ENCODE peak calls at places on chromosomes 6 and 20, in nine cellular contexts. One of them, this sample, is unnamed.

GRCh38 chr6:20191951-20192350 is 20.3 kb downstream of the MBOAT1 start:
- DNase-seq in transverse colon: no peak
- DNase-seq in A549: no peak
- DNase-seq in heart left ventricle: no peak
- DNase-seq in GM12865: no peak
- DNase-seq in uterus: no peak
- DNase-seq in pancreas: no peak
- DNase-seq in progenitor cell of endocrine pancreas: no peak
- DNase-seq in ascending aorta: no peak
- DNase-seq in this sample: no peak

GRCh38 chr6:17278289-17279061 is 2.7 kb upstream of the RBM24 start:
- DNase-seq in heart left ventricle: no peak
- DNase-seq in uterus: no peak
- DNase-seq in transverse colon: no peak
- DNase-seq in GM12865: no peak
- DNase-seq in pancreas: no peak
- DNase-seq in A549: no peak
- DNase-seq in progenitor cell of endocrine pancreas: no peak
- DNase-seq in ascending aorta: no peak
- DNase-seq in this sample: no peak

GRCh38 chr20:36676701-36677421 is 30.9 kb upstream of the SLA2 start:
- DNase-seq in pancreas: no peak
- DNase-seq in A549: no peak
- DNase-seq in heart left ventricle: no peak
- DNase-seq in ascending aorta: no peak
- DNase-seq in transverse colon: no peak
- DNase-seq in GM12865: no peak
- DNase-seq in progenitor cell of endocrine pancreas: peak
- DNase-seq in uterus: no peak
- DNase-seq in this sample: no peak

GRCh38 chr6:21595265-21595950 is 1.9 kb downstream of the SOX4 start:
- DNase-seq in GM12865: peak
- DNase-seq in heart left ventricle: peak
- DNase-seq in uterus: peak
- DNase-seq in A549: no peak
- DNase-seq in pancreas: peak
- DNase-seq in ascending aorta: no peak
- DNase-seq in transverse colon: peak
- DNase-seq in progenitor cell of endocrine pancreas: no peak
- DNase-seq in this sample: peak

GRCh38 chr6:8219352-8219943 is 117.1 kb upstream of the EEF1E1 start:
- DNase-seq in uterus: peak
- DNase-seq in progenitor cell of endocrine pancreas: no peak
- DNase-seq in pancreas: no peak
- DNase-seq in ascending aorta: no peak
- DNase-seq in A549: peak
- DNase-seq in transverse colon: peak
- DNase-seq in GM12865: peak
- DNase-seq in heart left ventricle: no peak
- DNase-seq in this sample: peak

GRCh38 chr6:40490508-40490907 is 96.7 kb downstream of the LRFN2 start:
- DNase-seq in pancreas: no peak
- DNase-seq in heart left ventricle: no peak
- DNase-seq in uterus: no peak
- DNase-seq in progenitor cell of endocrine pancreas: no peak
- DNase-seq in GM12865: no peak
- DNase-seq in A549: no peak
- DNase-seq in ascending aorta: no peak
- DNase-seq in transverse colon: no peak
- DNase-seq in this sample: no peak

GRCh38 chr20:1313236-1313964 is 15.5 kb downstream of the SDCBP2 start:
- DNase-seq in A549: peak
- DNase-seq in pancreas: peak
- DNase-seq in progenitor cell of endocrine pancreas: peak
- DNase-seq in heart left ventricle: peak
- DNase-seq in ascending aorta: no peak
- DNase-seq in uterus: peak
- DNase-seq in transverse colon: peak
- DNase-seq in GM12865: peak
- DNase-seq in this sample: peak

GRCh38 chr6:15152720-15153119 is 93.1 kb upstream of the JARID2 start:
- DNase-seq in ascending aorta: no peak
- DNase-seq in A549: no peak
- DNase-seq in heart left ventricle: no peak
- DNase-seq in pancreas: no peak
- DNase-seq in progenitor cell of endocrine pancreas: no peak
- DNase-seq in GM12865: no peak
- DNase-seq in uterus: no peak
- DNase-seq in transverse colon: no peak
- DNase-seq in this sample: no peak

GRCh38 chr20:43849496-43850197 is 65.0 kb upstream of the TOX2 start:
- DNase-seq in pancreas: no peak
- DNase-seq in heart left ventricle: no peak
- DNase-seq in uterus: no peak
- DNase-seq in transverse colon: no peak
- DNase-seq in progenitor cell of endocrine pancreas: no peak
- DNase-seq in GM12865: no peak
- DNase-seq in A549: peak
- DNase-seq in ascending aorta: no peak
- DNase-seq in this sample: no peak

GRCh38 chr6:85422996-85423395 is 26.9 kb upstream of the NT5E start:
- DNase-seq in GM12865: no peak
- DNase-seq in progenitor cell of endocrine pancreas: no peak
- DNase-seq in pancreas: no peak
- DNase-seq in uterus: no peak
- DNase-seq in ascending aorta: no peak
- DNase-seq in A549: no peak
- DNase-seq in transverse colon: no peak
- DNase-seq in heart left ventricle: no peak
- DNase-seq in this sample: no peak

GRCh38 chr6:13355969-13356368 is 27.6 kb upstream of the TBC1D7 start:
- DNase-seq in GM12865: peak
- DNase-seq in ascending aorta: no peak
- DNase-seq in uterus: no peak
- DNase-seq in progenitor cell of endocrine pancreas: no peak
- DNase-seq in transverse colon: no peak
- DNase-seq in pancreas: no peak
- DNase-seq in A549: no peak
- DNase-seq in heart left ventricle: no peak
- DNase-seq in this sample: peak

DNA sequence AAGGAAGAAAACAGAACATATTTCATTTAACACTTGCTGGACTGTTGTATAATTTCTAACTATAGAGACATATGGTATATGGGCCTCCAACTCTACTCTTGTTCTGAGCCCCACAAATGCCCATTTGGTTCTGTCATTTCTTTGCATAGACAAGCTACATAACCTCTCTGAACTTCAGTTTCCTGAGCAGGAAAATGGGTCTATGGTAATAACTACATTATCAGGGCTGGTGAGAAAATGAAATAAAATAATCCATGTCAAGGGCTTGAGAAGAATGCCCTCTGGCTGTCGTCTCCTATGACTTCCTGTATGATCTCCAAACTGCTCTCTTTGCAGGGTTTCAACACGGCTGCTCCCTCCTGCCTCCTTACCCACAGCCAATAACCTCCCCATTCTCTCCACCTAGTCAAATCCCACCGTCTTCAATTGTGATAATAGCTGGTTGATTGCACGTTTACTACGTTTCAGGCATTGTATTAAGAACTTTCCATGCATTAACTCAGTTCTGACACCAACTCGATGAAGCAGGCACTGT is 12.0 kb downstream of the ZCCHC3 start:
- DNase-seq in uterus: no peak
- DNase-seq in GM12865: no peak
- DNase-seq in A549: no peak
- DNase-seq in pancreas: no peak
- DNase-seq in transverse colon: no peak
- DNase-seq in ascending aorta: no peak
- DNase-seq in progenitor cell of endocrine pancreas: no peak
- DNase-seq in heart left ventricle: no peak
- DNase-seq in this sample: no peak
- TF ChIP-seq CTCF in uterus: no peak
- TF ChIP-seq CTCF in GM12865: no peak
- TF ChIP-seq CTCF in A549: no peak
- TF ChIP-seq CTCF in pancreas: no peak
- TF ChIP-seq CTCF in transverse colon: no peak
- TF ChIP-seq CTCF in ascending aorta: no peak
- TF ChIP-seq CTCF in progenitor cell of endocrine pancreas: no peak
- TF ChIP-seq CTCF in heart left ventricle: no peak
- TF ChIP-seq CTCF in this sample: no peak

DNA sequence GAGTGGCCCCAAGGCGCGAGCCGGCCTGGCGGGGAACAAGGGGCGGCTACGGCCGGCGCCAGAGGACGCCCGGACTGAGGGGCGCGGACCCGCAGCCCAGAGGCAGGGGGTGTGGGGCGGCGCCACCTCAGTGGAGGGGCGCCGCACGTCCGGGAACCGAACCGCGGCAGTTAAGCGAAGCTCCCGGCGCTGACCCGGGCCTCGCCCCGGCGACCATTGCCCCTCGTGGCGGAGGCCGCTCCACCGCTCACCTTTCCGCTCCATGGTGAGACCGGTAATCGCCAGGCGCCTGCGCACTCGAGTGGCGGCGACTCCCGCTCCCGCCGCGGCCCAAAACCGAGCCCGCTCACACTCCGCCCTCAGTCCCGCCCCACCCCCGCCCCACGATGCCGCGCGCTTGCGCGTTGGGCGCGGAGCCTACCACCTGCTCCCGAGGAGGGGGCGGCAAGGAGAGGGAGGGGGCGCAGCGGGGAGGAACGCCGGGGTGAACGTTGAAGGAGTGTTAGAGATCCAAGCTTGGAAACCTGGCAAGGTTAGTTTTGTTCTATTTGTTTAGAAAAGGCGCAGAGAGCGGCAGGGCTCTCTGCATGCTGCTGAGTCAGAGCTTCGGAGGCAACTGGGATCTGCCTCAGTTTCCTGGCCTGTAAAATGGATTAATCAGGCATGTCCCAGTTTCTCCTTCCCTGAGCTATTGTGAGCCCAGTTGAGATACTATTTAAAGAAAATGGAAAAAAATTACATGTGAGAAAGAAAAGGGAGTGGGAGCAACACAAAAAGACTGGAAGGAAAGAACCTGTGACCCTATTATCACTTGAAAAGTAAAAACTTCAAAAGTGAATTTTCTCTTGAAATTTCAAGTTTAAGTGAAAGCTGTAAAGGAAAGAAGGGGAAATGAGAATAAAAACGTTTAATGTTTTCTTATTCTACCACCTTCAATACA is at the start of gene SRPK1:
- DNase-seq in GM12865: peak
- DNase-seq in ascending aorta: peak
- DNase-seq in uterus: peak
- DNase-seq in heart left ventricle: peak
- DNase-seq in progenitor cell of endocrine pancreas: peak
- DNase-seq in pancreas: peak
- DNase-seq in transverse colon: peak
- DNase-seq in A549: peak
- DNase-seq in this sample: peak
- TF ChIP-seq CTCF in GM12865: no peak
- TF ChIP-seq CTCF in ascending aorta: no peak
- TF ChIP-seq CTCF in uterus: no peak
- TF ChIP-seq CTCF in heart left ventricle: no peak
- TF ChIP-seq CTCF in progenitor cell of endocrine pancreas: peak
- TF ChIP-seq CTCF in pancreas: no peak
- TF ChIP-seq CTCF in transverse colon: no peak
- TF ChIP-seq CTCF in A549: no peak
- TF ChIP-seq CTCF in this sample: no peak

GRCh38 chr6:137949686-137950390 is 82.8 kb downstream of the TNFAIP3 start:
- DNase-seq in transverse colon: no peak
- DNase-seq in uterus: no peak
- DNase-seq in heart left ventricle: no peak
- DNase-seq in GM12865: peak
- DNase-seq in progenitor cell of endocrine pancreas: no peak
- DNase-seq in pancreas: no peak
- DNase-seq in ascending aorta: no peak
- DNase-seq in A549: no peak
- DNase-seq in this sample: no peak

GRCh38 chr6:137954253-137954652 is 87.2 kb downstream of the TNFAIP3 start:
- DNase-seq in ascending aorta: no peak
- DNase-seq in pancreas: no peak
- DNase-seq in transverse colon: no peak
- DNase-seq in progenitor cell of endocrine pancreas: no peak
- DNase-seq in A549: no peak
- DNase-seq in heart left ventricle: no peak
- DNase-seq in uterus: no peak
- DNase-seq in GM12865: no peak
- DNase-seq in this sample: no peak

GRCh38 chr6:137950581-137950980 is 83.5 kb downstream of the TNFAIP3 start:
- DNase-seq in GM12865: peak
- DNase-seq in progenitor cell of endocrine pancreas: no peak
- DNase-seq in pancreas: no peak
- DNase-seq in ascending aorta: no peak
- DNase-seq in A549: no peak
- DNase-seq in transverse colon: no peak
- DNase-seq in uterus: no peak
- DNase-seq in heart left ventricle: no peak
- DNase-seq in this sample: no peak

GRCh38 chr6:137952247-137952646 is 85.2 kb downstream of the TNFAIP3 start:
- DNase-seq in A549: no peak
- DNase-seq in transverse colon: no peak
- DNase-seq in uterus: no peak
- DNase-seq in pancreas: no peak
- DNase-seq in GM12865: no peak
- DNase-seq in ascending aorta: no peak
- DNase-seq in progenitor cell of endocrine pancreas: no peak
- DNase-seq in heart left ventricle: no peak
- DNase-seq in this sample: no peak

DNA sequence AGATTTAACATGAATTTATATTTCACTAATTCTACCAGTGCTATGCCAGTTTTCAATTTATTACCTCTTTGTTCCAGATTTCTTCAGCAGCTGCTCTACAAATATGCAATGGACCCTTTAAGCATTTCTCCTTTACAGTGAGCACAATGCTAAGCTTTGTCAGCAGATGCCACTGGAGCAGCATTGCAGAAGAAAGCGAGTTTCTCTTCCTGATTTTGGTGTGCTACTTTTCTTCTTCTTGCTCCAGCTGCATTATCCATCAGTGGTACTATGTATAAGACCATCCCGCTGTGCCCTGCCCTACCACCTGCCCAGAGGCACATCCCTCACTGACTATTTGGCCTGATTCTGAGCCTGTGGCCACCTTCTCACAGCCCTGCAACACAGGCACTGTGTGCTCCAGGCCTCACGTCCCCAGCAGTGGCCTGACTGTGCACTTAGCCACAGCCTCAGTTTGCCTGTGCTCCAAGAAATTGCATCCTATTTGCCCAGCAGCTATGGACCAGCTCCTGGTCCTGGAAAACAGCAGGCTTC is 84.1 kb downstream of the TNFAIP3 start:
- DNase-seq in transverse colon: no peak
- DNase-seq in GM12865: peak
- DNase-seq in pancreas: no peak
- DNase-seq in heart left ventricle: no peak
- DNase-seq in progenitor cell of endocrine pancreas: no peak
- DNase-seq in ascending aorta: no peak
- DNase-seq in uterus: no peak
- DNase-seq in A549: no peak
- DNase-seq in this sample: no peak
- TF ChIP-seq CTCF in transverse colon: no peak
- TF ChIP-seq CTCF in GM12865: peak
- TF ChIP-seq CTCF in pancreas: no peak
- TF ChIP-seq CTCF in heart left ventricle: no peak
- TF ChIP-seq CTCF in progenitor cell of endocrine pancreas: no peak
- TF ChIP-seq CTCF in ascending aorta: no peak
- TF ChIP-seq CTCF in uterus: no peak
- TF ChIP-seq CTCF in A549: no peak
- TF ChIP-seq CTCF in this sample: peak

GRCh38 chr6:144095134-144096002 is at the start of gene SF3B5:
- DNase-seq in heart left ventricle: peak
- DNase-seq in pancreas: peak
- DNase-seq in progenitor cell of endocrine pancreas: peak
- DNase-seq in GM12865: peak
- DNase-seq in transverse colon: peak
- DNase-seq in A549: peak
- DNase-seq in uterus: peak
- DNase-seq in ascending aorta: peak
- DNase-seq in this sample: peak
- TF ChIP-seq CTCF in heart left ventricle: no peak
- TF ChIP-seq CTCF in pancreas: no peak
- TF ChIP-seq CTCF in progenitor cell of endocrine pancreas: no peak
- TF ChIP-seq CTCF in GM12865: no peak
- TF ChIP-seq CTCF in transverse colon: no peak
- TF ChIP-seq CTCF in A549: no peak
- TF ChIP-seq CTCF in uterus: peak
- TF ChIP-seq CTCF in ascending aorta: no peak
- TF ChIP-seq CTCF in this sample: no peak